ENCODE peak calls at places on chromosomes 16 and 17, in four cellular contexts. W is neural progenitor cell, X is astrocyte, M is mammary epithelial cell. C is an unnamed sample.

GRCh38 chr16:75566889-75567255 is 693 bp downstream of the GABARAPL2 start:
- DNase-seq in W (peak), X (no peak), M (no peak), C (peak)

GRCh38 chr17:22142091-22142490 is 449.8 kb downstream of the KCNJ18 start:
- DNase-seq in W (no peak), X (no peak), M (no peak), C (no peak)

GRCh38 chr16:86982912-86983311 is 334.3 kb downstream of the C16orf95 start:
- DNase-seq in W (no peak), X (no peak), M (no peak), C (no peak)

GRCh38 chr16:72942021-72942420 is 105.9 kb downstream of the ZFHX3 start:
- DNase-seq in W (no peak), X (no peak), M (no peak), C (no peak)

GRCh38 chr17:12917401-12917800 is 100.4 kb downstream of the ELAC2 start:
- DNase-seq in W (no peak), X (no peak), M (no peak), C (no peak)

GRCh38 chr17:80678621-80679020 is 134.0 kb downstream of the RPTOR start:
- DNase-seq in W (peak), X (peak), M (no peak), C (peak)

GRCh38 chr17:36742267-36743000 is 141.1 kb downstream of the MRM1 start:
- DNase-seq in W (peak), X (no peak), M (no peak), C (no peak)

GRCh38 chr17:69723741-69724140 is 309.2 kb downstream of the MAP2K6 start:
- DNase-seq in W (peak), X (no peak), M (peak), C (no peak)

GRCh38 chr17:21372256-21372954 is 3.8 kb upstream of the KCNJ12 start:
- DNase-seq in W (no peak), X (no peak), M (no peak), C (no peak)

GRCh38 chr17:6374761-6375312 is 60.1 kb downstream of the AIPL1 start:
- DNase-seq in W (peak), X (peak), M (peak), C (peak)

GRCh38 chr16:24609740-24610420 is 70.5 kb downstream of the RBBP6 start:
- DNase-seq in W (peak), X (peak), M (peak), C (peak)

GRCh38 chr17:1449412-1449967 is 6.5 kb downstream of the CRK start:
- DNase-seq in W (no peak), X (no peak), M (no peak), C (no peak)

GRCh38 chr17:28901866-28902818 is 737 bp downstream of the DHRS13 start:
- DNase-seq in W (no peak), X (no peak), M (no peak), C (peak)

GRCh38 chr17:78132767-78133178 is 2.2 kb downstream of the TMC8 start:
- DNase-seq in W (no peak), X (no peak), M (no peak), C (no peak)

GRCh38 chr16:71311553-71312158 is 22.5 kb upstream of the CMTR2 start:
- DNase-seq in W (peak), X (no peak), M (no peak), C (peak)

GRCh38 chr17:79154446-79154845 is 79.8 kb downstream of the ENGASE start:
- DNase-seq in W (no peak), X (no peak), M (no peak), C (no peak)

GRCh38 chr17:66002063-66002585 is 189.8 kb downstream of the CEP112 start:
- DNase-seq in W (no peak), X (no peak), M (no peak), C (no peak)

GRCh38 chr16:58451945-58452401 is 48.0 kb upstream of the NDRG4 start:
- DNase-seq in W (no peak), X (peak), M (peak), C (peak)

GRCh38 chr16:86351041-86351784 is 159.1 kb upstream of the FOXF1 start:
- DNase-seq in W (no peak), X (no peak), M (no peak), C (no peak)

GRCh38 chr17:62597920-62598319 is 29.6 kb upstream of the MRC2 start:
- DNase-seq in W (no peak), X (no peak), M (no peak), C (peak)

GRCh38 chr17:64950871-64951270 is 31.6 kb upstream of the LRRC37A3 start:
- DNase-seq in W (no peak), X (no peak), M (no peak), C (no peak)

GRCh38 chr16:11977206-11978041 is 890 bp downstream of the SNX29 start:
- DNase-seq in W (peak), X (peak), M (peak), C (peak)

GRCh38 chr17:339193-340061 is 13.2 kb downstream of the RPH3AL start:
- DNase-seq in W (no peak), X (no peak), M (no peak), C (no peak)

GRCh38 chr16:23905027-23905426 is 69.2 kb downstream of the PRKCB start:
- DNase-seq in W (peak), X (peak), M (peak), C (peak)

GRCh38 chr16:25126820-25127232 is 15.3 kb downstream of the LCMT1 start:
- DNase-seq in W (no peak), X (peak), M (peak), C (peak)

GRCh38 chr17:61454095-61454931 is 2.1 kb downstream of the TBX4 start:
- DNase-seq in W (peak), X (no peak), M (no peak), C (no peak)

GRCh38 chr17:310111-311010 is 42.2 kb downstream of the RPH3AL start:
- DNase-seq in W (peak), X (no peak), M (no peak), C (no peak)

GRCh38 chr17:62032480-62032879 is 32.6 kb downstream of the MED13 start:
- DNase-seq in W (no peak), X (no peak), M (no peak), C (no peak)

GRCh38 chr17:16449121-16449570 is 33.8 kb downstream of the TRPV2 start:
- DNase-seq in W (no peak), X (peak), M (peak), C (no peak)

GRCh38 chr17:47223007-47223406 is 13.9 kb downstream of the MYL4 start:
- DNase-seq in W (no peak), X (no peak), M (peak), C (no peak)

GRCh38 chr16:50309156-50309526 is 42.8 kb downstream of the ADCY7 start:
- DNase-seq in W (no peak), X (no peak), M (no peak), C (no peak)

GRCh38 chr17:78697122-78697845 is 84.8 kb downstream of the CYTH1 start:
- DNase-seq in W (no peak), X (peak), M (no peak), C (no peak)

GRCh38 chr17:39600469-39601009 is 7.2 kb downstream of the NEUROD2 start:
- DNase-seq in W (no peak), X (no peak), M (no peak), C (no peak)

GRCh38 chr17:39598635-39599005 is 9.1 kb downstream of the NEUROD2 start:
- DNase-seq in W (no peak), X (no peak), M (no peak), C (no peak)

GRCh38 chr17:39599665-39600468 is 7.9 kb downstream of the NEUROD2 start:
- DNase-seq in W (no peak), X (no peak), M (no peak), C (no peak)

GRCh38 chr17:39598047-39598481 is 9.7 kb downstream of the NEUROD2 start:
- DNase-seq in W (no peak), X (no peak), M (no peak), C (no peak)

DNA sequence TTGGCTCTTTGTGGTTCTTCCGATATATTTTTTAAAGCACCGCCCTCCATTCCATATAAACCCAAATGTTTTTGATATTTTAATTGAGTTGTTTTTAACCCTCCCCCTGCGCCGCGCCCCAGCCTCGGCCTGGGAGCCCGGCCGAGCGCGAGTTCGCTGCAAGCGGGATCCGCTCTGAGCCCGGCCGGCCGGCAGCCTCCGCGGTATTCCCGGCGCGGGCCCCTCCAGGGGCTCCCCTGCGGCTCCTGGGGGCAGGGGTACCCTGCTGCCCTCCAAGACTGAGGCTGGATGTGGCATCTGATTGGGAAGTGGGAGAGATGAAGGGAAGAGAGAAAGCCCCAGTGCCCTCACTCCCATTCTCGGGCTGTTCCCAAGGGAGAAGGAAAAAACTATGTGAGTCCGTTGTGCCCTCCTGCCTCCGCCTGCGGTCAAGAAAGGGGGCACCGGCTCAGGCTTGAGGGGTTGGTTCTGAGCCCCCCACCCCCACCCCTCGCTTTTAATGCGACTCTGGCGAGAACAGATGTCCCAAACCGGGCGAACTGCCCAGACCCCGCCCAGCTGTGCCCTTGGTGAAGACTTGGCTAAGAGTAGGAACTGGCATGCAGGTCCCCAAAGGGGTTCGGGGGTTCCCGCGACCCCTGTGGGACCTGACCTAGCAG is 8.6 kb downstream of the NEUROD2 start:
- DNase-seq in W (peak), X (no peak), M (no peak), C (no peak)
- TF ChIP-seq EZH2 in W (peak), X (peak), M (peak), C (peak)

GRCh38 chr17:56751145-56751743 is 82.5 kb downstream of the C17orf67 start:
- DNase-seq in W (no peak), X (no peak), M (no peak), C (no peak)

GRCh38 chr17:56755310-56755709 is 78.4 kb downstream of the C17orf67 start:
- DNase-seq in W (no peak), X (no peak), M (no peak), C (no peak)

GRCh38 chr17:56752263-56752662 is 81.5 kb downstream of the C17orf67 start:
- DNase-seq in W (no peak), X (no peak), M (no peak), C (no peak)

GRCh38 chr17:56756536-56756935 is 77.2 kb downstream of the C17orf67 start:
- DNase-seq in W (no peak), X (peak), M (peak), C (peak)

GRCh38 chr17:56754523-56755208 is 79.1 kb downstream of the C17orf67 start:
- DNase-seq in W (peak), X (no peak), M (no peak), C (peak)
- H3K27ac ChIP-seq in W (peak), X (peak), M (no peak), C (no peak)

GRCh38 chr16:56729351-56729735 is 586 bp upstream of the NUP93 start:
- DNase-seq in W (peak), X (no peak), M (no peak), C (no peak)

GRCh38 chr16:56734429-56734828 is 4.5 kb downstream of the NUP93 start:
- DNase-seq in W (no peak), X (no peak), M (no peak), C (no peak)

GRCh38 chr16:56729736-56730662 is at the start of gene NUP93:
- DNase-seq in W (peak), X (peak), M (peak), C (peak)

GRCh38 chr16:56732832-56733231 is 2.9 kb downstream of the NUP93 start:
- DNase-seq in W (no peak), X (no peak), M (peak), C (no peak)

GRCh38 chr16:56732366-56732765 is 2.4 kb downstream of the NUP93 start:
- DNase-seq in W (no peak), X (no peak), M (no peak), C (no peak)
- TF ChIP-seq EZH2 in W (no peak), X (no peak), M (no peak), C (no peak)

GRCh38 chr17:42760652-42761581 is at the start of gene RAMP2:
- DNase-seq in W (peak), X (no peak), M (no peak), C (peak)
- H3K27ac ChIP-seq in W (no peak), X (no peak), M (no peak), C (peak)

GRCh38 chr17:74861554-74862107 is 1.9 kb upstream of the GRIN2C start:
- DNase-seq in W (no peak), X (no peak), M (no peak), C (no peak)
- TF ChIP-seq EZH2 in W (peak), X (peak), M (peak), C (peak)

DNA sequence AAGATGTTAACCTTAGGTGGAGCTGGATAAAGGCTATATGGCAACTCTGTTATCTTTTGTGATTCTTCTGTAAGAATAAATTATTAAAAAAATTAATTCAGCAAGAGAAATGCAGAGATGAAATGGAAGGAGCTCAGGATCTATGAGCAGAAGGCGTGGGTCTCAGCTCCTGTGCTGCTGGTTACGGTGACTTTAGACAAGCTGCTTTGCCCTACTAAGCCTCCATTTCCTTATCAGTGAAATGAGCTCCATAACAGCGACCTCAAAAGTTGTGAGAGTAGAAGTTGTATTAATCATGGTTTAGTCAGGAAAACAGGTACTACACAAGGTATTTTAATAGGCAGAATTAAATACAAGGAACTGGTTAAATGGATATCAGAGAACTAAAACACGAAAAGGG is 48.2 kb upstream of the FOXJ1 start:
- DNase-seq in W (no peak), X (no peak), M (no peak), C (no peak)
- H3K27ac ChIP-seq in W (no peak), X (no peak), M (no peak), C (no peak)

DNA sequence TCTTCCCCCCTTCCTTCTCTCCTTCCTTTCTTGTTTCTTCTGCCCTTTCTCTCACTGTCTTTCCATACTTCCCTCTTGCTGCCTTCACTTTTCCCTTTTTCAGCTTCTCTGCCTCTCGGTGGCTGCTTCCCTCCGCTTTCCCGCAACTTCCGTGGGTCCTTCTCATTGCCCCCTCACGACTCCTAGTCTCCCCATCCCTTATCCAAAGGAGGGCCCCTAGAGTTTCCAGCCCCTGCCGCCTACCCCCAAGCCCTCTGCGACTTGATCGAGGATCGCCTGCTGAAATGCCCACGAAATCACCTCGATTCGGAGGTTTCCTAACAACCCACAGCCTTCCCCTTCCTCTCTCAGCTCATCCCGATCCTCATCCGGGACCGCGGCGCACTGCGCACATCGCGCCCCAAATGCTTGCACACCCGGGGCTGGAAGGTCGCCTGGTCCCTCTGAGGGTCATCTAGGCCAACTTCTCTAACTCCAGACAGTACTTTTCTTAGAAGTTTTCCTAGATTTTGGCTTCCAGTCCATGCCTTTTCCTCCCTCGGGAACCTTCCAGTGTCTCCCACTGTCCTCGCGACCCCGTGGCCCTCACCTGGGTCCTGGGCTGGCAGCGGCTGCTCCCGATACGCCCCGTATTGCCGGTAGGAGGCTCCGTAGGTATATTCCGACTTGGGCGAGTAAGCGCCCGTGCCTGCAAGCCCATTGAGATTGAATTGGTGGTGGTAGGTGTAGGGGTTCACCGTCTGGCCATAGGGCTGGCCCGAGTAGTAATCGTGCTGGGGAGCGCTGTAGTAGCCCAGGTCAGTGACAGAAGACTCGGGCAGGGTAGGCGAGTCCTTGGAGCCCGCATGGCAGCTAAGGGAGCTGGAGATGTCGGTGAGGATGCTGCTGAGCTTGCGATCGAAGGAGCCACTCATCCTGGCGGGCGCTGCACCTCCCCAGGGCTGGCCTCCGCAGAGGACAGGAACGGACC is 654 bp downstream of the DLX3 start:
- DNase-seq in W (peak), X (no peak), M (no peak), C (peak)
- TF ChIP-seq EZH2 in W (peak), X (peak), M (peak), C (peak)

GRCh38 chr16:2711370-2712062 is 8.5 kb downstream of the PRSS27 start:
- DNase-seq in W (no peak), X (no peak), M (no peak), C (no peak)
- H3K27ac ChIP-seq in W (no peak), X (no peak), M (no peak), C (no peak)